ENCODE peak calls at places on chromosomes 5 and 9, in nine cellular contexts. G, J, O, K, U, M, S, Z and D are unnamed samples.

GRCh38 chr5:53023969-53024368 is 34.8 kb downstream of the ITGA2 start:
- DNase-seq in K (no peak), O (no peak), U (no peak), G (no peak), J (no peak), M (peak), S (no peak), Z (no peak), D (no peak)

GRCh38 chr5:147388171-147388977 is 121.5 kb downstream of the DPYSL3 start:
- DNase-seq in K (no peak), Z (no peak), U (no peak), M (no peak), J (no peak), S (peak), O (no peak), G (no peak), D (no peak)

GRCh38 chr5:73564018-73564417 is 1.4 kb downstream of the ANKRA2 start:
- DNase-seq in Z (no peak), K (no peak), U (no peak), M (peak), S (no peak), G (no peak), O (no peak), J (no peak), D (no peak)

GRCh38 chr9:98087420-98088354 is 31.2 kb downstream of the NANS start:
- DNase-seq in Z (no peak), S (peak), U (peak), K (no peak), M (peak), O (peak), J (peak), G (no peak), D (no peak)

GRCh38 chr5:153569036-153569435 is 78.6 kb downstream of the GRIA1 start:
- DNase-seq in S (no peak), O (no peak), Z (no peak), K (no peak), U (no peak), J (no peak), G (no peak), M (peak), D (no peak)

GRCh38 chr5:14870347-14871083 is 1.1 kb downstream of the ANKH start:
- DNase-seq in K (no peak), M (peak), S (peak), J (no peak), O (no peak), G (no peak), U (peak), Z (no peak), D (no peak)

GRCh38 chr5:136057401-136057951 is 28.7 kb downstream of the TGFBI start:
- DNase-seq in Z (no peak), K (peak), J (no peak), M (peak), G (no peak), O (no peak), U (no peak), S (no peak), D (no peak)

GRCh38 chr9:129283705-129284606 is 105.9 kb upstream of the IER5L start:
- DNase-seq in G (no peak), Z (no peak), O (no peak), S (no peak), U (no peak), J (no peak), K (no peak), M (no peak), D (no peak)

GRCh38 chr5:59020611-59021285 is 437.9 kb downstream of the RAB3C start:
- DNase-seq in S (no peak), K (no peak), O (no peak), U (no peak), J (no peak), M (no peak), Z (no peak), G (no peak), D (peak)

GRCh38 chr9:6584881-6585597 is 60.5 kb downstream of the GLDC start:
- DNase-seq in S (peak), K (peak), Z (no peak), M (peak), O (no peak), J (no peak), G (no peak), U (no peak), D (no peak)

DNA sequence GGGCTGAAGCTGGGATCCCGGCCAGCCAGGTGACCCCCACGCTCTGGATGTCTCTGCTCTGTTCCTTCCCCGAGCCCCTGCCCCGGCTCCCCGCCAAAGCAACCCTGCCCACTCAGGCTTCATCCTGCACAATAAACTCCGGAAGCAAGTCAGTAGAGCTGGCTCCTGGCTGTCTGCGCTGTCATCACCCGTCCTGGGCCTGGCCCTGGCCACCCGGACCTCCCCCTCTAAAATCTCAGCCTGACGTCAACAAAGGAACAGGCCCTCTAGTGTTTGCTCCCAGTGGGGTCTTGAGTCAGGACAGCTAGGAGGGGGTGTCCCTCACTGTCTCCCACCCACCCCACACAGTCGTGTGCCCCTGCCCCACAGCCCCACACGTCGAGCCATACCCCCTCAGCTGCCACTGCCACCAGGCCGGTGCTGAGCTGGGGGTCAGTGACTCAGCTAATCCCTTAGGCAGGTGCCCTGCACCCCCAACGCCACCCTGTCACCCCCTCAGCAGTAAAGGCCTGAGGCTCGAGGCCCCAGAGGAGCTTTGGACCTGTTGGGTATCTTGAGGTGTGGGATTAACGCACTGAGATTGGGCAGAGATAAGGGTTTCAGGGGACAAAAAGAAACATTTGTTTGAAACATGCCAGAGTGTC is 1.1 kb upstream of the LCNL1 start:
- DNase-seq in U (no peak), G (no peak), Z (no peak), M (no peak), J (no peak), O (no peak), K (no peak), S (no peak), D (no peak)
- TF ChIP-seq CTCF in U (no peak), G (no peak), Z (no peak), M (no peak), J (no peak), O (no peak), K (no peak), S (no peak), D (no peak)

GRCh38 chr5:150516011-150516410 is 8.1 kb downstream of the NDST1 start:
- DNase-seq in S (no peak), G (no peak), K (no peak), J (peak), Z (no peak), U (peak), O (no peak), M (peak), D (no peak)
- H3K4me3 ChIP-seq in S (no peak), G (no peak), K (no peak), J (no peak), Z (no peak), U (no peak), O (no peak), M (no peak), D (no peak)

GRCh38 chr5:132176987-132177386 is 50.7 kb downstream of the P4HA2 start:
- DNase-seq in S (no peak), K (no peak), G (no peak), J (no peak), Z (no peak), O (no peak), M (peak), U (no peak), D (no peak)
- TF ChIP-seq CTCF in S (no peak), K (peak), G (no peak), J (no peak), Z (peak), O (no peak), M (peak), U (no peak), D (peak)

DNA sequence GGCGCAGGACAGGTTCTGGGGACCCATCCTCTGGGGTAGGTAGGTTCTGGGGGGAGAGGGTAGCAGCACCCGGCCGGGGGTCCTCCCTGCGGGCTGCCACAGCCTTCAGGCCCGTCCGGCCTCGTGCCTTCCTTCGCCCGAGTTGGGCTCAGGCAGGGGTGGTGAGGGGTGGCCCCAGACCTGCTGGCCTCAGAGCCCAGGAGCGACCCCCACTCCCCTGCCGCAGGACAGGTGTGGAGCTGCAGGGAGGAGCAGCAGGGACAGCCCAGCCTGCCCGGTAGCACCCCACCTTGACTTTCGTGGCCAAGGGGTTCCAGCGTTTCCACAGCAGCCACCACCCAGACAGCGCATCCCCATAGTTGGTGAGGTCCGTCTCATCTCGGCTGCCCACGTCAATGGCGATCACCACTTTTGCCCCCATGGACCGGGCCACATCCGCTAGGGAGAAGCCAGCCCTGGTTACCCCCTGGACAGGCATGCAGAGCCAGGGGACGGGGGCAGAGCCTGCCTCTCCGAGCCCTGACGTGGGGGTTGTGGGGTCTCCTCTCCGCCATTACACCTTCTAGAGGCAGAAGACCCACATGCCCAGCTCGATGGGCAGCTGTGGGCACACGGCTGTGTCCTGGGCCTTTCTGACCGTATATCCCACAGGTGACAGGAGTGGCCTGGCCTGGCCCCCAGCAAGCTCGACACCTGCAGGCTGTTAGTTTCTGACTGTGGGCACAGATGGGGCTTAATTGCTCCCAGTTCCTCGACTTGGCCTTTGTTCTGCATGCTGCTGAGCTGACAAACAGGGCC is 3.5 kb upstream of the NSMF start:
- DNase-seq in O (no peak), M (no peak), U (no peak), K (no peak), S (no peak), Z (no peak), J (no peak), G (no peak), D (no peak)
- H3K4me3 ChIP-seq in O (no peak), M (no peak), U (no peak), K (no peak), S (no peak), Z (no peak), J (no peak), G (no peak), D (no peak)

DNA sequence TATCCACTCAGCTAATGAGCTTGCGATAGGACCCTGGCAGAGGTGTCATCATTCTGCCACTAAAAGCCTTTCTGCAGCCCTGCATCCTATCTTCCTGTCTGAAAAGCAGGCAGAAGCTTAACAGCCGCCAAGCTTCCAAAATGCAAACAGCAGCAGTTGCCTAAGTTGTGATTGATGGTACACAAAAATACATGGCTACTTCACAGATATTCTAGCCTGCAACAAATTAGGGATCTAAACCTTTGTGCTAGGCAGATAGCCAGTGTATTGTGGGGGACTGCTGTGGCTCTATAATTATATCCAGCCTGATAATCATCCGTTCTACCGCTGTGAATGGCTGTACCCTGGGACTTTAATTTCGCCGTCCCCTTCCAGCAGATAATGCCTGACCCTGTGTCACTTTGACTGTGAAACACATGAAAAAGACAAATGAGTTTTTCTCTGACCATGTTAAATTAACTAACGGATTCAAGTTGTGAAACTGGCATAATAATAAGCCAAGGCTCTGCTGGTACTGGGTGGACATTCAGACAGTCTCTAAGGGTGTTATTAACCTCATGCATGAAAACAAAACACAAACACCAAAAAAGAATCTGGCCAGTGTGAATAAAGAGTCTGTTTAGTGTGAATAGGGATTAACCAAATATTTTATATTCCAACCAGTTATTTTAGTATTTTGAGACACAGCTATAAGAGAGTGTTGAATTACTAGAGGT is 45.9 kb downstream of the SEMA6A start:
- DNase-seq in S (peak), U (no peak), Z (no peak), J (no peak), G (no peak), K (no peak), M (no peak), O (no peak), D (no peak)
- TF ChIP-seq CTCF in S (no peak), U (no peak), Z (no peak), J (no peak), G (no peak), K (no peak), M (no peak), O (no peak), D (no peak)

GRCh38 chr9:10079284-10079964 is 533.4 kb downstream of the PTPRD start:
- DNase-seq in M (no peak), U (no peak), K (no peak), J (no peak), S (no peak), Z (no peak), G (no peak), O (no peak), D (no peak)

DNA sequence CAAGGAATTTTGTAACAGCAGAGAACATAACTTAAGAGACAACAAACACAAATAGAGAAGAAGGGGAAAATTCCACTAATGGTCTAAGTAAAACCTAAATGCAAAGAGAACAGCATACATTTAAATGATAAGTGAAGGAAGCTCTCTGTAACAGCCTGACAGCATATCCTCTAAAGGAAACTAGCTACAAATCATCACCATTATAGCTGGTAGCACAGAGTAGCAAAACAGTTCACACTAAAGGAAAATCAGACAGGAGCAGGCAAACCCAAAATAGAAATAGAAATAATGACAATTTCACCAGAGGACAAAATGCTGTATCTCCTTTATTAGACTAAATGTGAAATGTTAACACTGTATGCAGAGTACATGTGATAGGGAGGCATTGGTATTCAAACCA is 532.8 kb downstream of the PTPRD start:
- DNase-seq in G (no peak), K (no peak), M (no peak), S (no peak), O (no peak), Z (no peak), J (no peak), U (no peak), D (no peak)
- H3K4me3 ChIP-seq in G (no peak), K (no peak), M (no peak), S (no peak), O (no peak), Z (no peak), J (no peak), U (no peak), D (no peak)

GRCh38 chr5:141084487-141084989 is 9.9 kb upstream of the PCDHB2 start:
- DNase-seq in M (peak), K (no peak), S (peak), Z (peak), G (peak), O (peak), J (peak), U (no peak), D (no peak)
- TF ChIP-seq CTCF in M (peak), K (no peak), S (peak), Z (peak), G (peak), O (peak), J (peak), U (peak), D (peak)

GRCh38 chr5:1367149-1367548 is 22.2 kb upstream of the CLPTM1L start:
- DNase-seq in K (no peak), G (no peak), O (no peak), M (no peak), U (no peak), Z (no peak), J (no peak), S (no peak), D (no peak)
- H3K4me3 ChIP-seq in K (no peak), G (no peak), O (no peak), M (no peak), U (no peak), Z (no peak), J (no peak), S (no peak), D (no peak)

DNA sequence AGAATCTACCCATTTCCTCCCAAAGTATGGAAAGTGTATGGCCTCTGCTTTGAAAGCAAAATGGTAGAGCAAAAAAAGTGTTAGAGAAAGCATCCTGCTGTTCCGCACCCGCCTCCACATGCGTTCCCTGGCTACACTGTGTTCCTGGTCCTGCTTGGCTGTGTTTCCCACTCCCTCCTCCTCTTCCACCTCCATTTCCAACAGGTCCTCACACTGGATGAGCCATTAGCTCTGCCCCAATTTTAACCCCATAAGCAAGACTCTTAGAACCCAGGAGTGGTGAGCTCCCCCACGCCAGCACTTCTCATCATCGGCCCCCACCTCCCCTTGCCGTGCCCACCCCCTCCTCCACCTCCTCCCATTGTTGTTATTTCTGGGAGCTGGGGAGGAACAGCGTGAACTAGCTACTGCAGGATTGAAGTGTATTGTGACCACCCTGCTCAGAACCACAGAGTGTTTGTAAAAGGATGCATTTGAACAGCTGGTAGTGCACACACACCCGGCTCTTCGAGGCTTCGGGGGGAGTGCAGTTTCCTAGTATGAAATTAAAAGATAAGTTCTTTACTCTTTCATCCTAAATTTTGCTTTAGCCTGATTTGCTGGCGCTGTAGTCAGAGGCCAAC is 120.0 kb downstream of the PDZD2 start:
- DNase-seq in K (no peak), G (no peak), J (no peak), M (no peak), Z (no peak), S (no peak), O (no peak), U (no peak), D (no peak)
- TF ChIP-seq CTCF in K (no peak), G (no peak), J (no peak), M (no peak), Z (no peak), S (no peak), O (no peak), U (no peak), D (no peak)

GRCh38 chr5:118723021-118723338 is 265.4 kb downstream of the DTWD2 start:
- DNase-seq in O (no peak), K (peak), G (no peak), Z (no peak), U (no peak), J (no peak), M (no peak), S (no peak), D (no peak)
- H3K4me3 ChIP-seq in O (no peak), K (no peak), G (no peak), Z (no peak), U (no peak), J (no peak), M (no peak), S (no peak), D (no peak)